ENCODE peak calls at places on chromosome 3, in ten cellular contexts. D is stimulated activated CD4-positive, alpha-beta T cell treated with anti-CD3 and anti-CD28 coated beads, Interleukin-4, amount 100 ng/mL, for 1 hour; Q is stimulated activated naive CD8-positive, alpha-beta T cell treated with anti-CD3 and anti-CD28 coated beads, Interleukin-15, amount 100 ng/mL, for 72 hours; K is neural progenitor cell; I is posterior cingulate gyrus; F is stimulated activated CD8-positive, alpha-beta memory T cell treated with anti-CD3 and anti-CD28 coated beads, Interleukin-7, amount 100 ng/mL, for 24 hours; A is aorta; H is D341Med; L is activated CD4-positive, alpha-beta T cell treated with anti-CD3 and anti-CD28 coated beads for 36 hours; R is CD4-positive, alpha-beta memory T cell. J is an unnamed sample.
A peak's percentile ranks its signal among the peaks of the same experiment; 100 is the strongest.

GRCh38 chr3:31490502-31490901 is 42.2 kb upstream of the STT3B start:
- DNase-seq in A (no peak), L (no peak), H (no peak), Q (no peak), D (no peak), I (no peak), F (no peak), K (no peak), R (no peak), J (no peak)

GRCh38 chr3:43693594-43693993 is 2.9 kb downstream of the ABHD5 start:
- DNase-seq in D (no peak), Q (no peak), H (no peak), A (no peak), K (no peak), F (no peak), R (no peak), L (no peak), I (no peak), J (no peak)

GRCh38 chr3:35012210-35012609 is 627.1 kb upstream of the ARPP21 start:
- DNase-seq in Q (no peak), I (no peak), R (no peak), K (no peak), D (no peak), L (no peak), A (no peak), F (no peak), H (no peak), J (no peak)

GRCh38 chr3:8884630-8885290 is 78.5 kb downstream of the RAD18 start:
- DNase-seq in L (no peak), H (no peak), F (no peak), I (no peak), A (no peak), D (no peak), R (no peak), Q (no peak), K (no peak), J (no peak)

GRCh38 chr3:17033516-17034168 is 148.9 kb downstream of the PLCL2 start:
- DNase-seq in L (peak; percentile 30), H (no peak), F (no peak), I (no peak), Q (no peak), D (no peak), A (no peak), K (no peak), R (no peak), J (no peak)

GRCh38 chr3:52216585-52217408 is 8.6 kb downstream of the TLR9 start:
- DNase-seq in D (peak; percentile 45), A (no peak), H (no peak), L (peak; percentile 66), R (peak; percentile 45), I (no peak), Q (no peak), K (no peak), F (no peak), J (peak; percentile 59)

GRCh38 chr3:71109241-71109976 is 474.1 kb downstream of the FOXP1 start:
- DNase-seq in I (no peak), Q (no peak), F (no peak), A (no peak), K (no peak), D (peak; percentile 24), H (no peak), L (peak; percentile 44), R (no peak), J (peak; percentile 42)

GRCh38 chr3:173789530-173789929 is 392.0 kb downstream of the NLGN1 start:
- DNase-seq in L (no peak), I (no peak), F (no peak), H (no peak), D (no peak), A (no peak), Q (no peak), R (no peak), K (no peak), J (no peak)

GRCh38 chr3:174822320-174822719 is 36.8 kb upstream of the NAALADL2 start:
- DNase-seq in I (no peak), H (no peak), A (no peak), R (no peak), F (no peak), L (no peak), K (no peak), D (no peak), Q (no peak), J (no peak)

GRCh38 chr3:133157716-133158115 is 119.5 kb downstream of the TMEM108 start:
- DNase-seq in A (no peak), D (no peak), L (no peak), Q (no peak), F (no peak), H (peak; percentile 51), K (peak; percentile 17), I (no peak), R (no peak), J (no peak)

GRCh38 chr3:119409844-119410243 is 53.6 kb downstream of the TMEM39A start:
- DNase-seq in F (no peak), R (no peak), A (no peak), K (no peak), L (no peak), Q (no peak), D (no peak), H (no peak), I (no peak), J (no peak)

GRCh38 chr3:31743690-31744089 is 211.0 kb downstream of the STT3B start:
- DNase-seq in R (no peak), A (no peak), K (no peak), I (no peak), D (no peak), L (no peak), F (no peak), Q (no peak), H (no peak), J (no peak)

GRCh38 chr3:31250116-31250813 is 282.5 kb upstream of the STT3B start:
- DNase-seq in I (no peak), K (no peak), F (no peak), L (no peak), R (no peak), H (no peak), D (no peak), A (no peak), Q (no peak), J (no peak)